ENCODE peak calls at places on chromosomes 6 and 20, in six cellular contexts. X, L, T, F, R and N are unnamed samples.

GRCh38 chr6:33725222-33725621 is 13.7 kb upstream of the UQCC2 start:
- DNase-seq in X (no peak), F (no peak), L (no peak), R (no peak), T (no peak), N (no peak)

GRCh38 chr6:142773324-142773723 is 171.7 kb downstream of the HIVEP2 start:
- DNase-seq in T (no peak), R (no peak), F (no peak), X (no peak), L (no peak), N (no peak)

GRCh38 chr20:57696401-57696961 is 13.3 kb downstream of the PMEPA1 start:
- DNase-seq in L (no peak), T (no peak), X (no peak), F (no peak), R (no peak), N (no peak)

GRCh38 chr6:108565893-108566292 is 5.2 kb downstream of the FOXO3 start:
- DNase-seq in L (no peak), T (no peak), X (no peak), R (peak; percentile 61), F (no peak), N (no peak)

GRCh38 chr6:147530132-147531060 is 21.9 kb downstream of the SAMD5 start:
- DNase-seq in R (no peak), X (no peak), F (no peak), T (no peak), L (no peak), N (no peak)

GRCh38 chr6:138977646-138978167 is 10.3 kb downstream of the REPS1 start:
- DNase-seq in L (no peak), T (no peak), R (no peak), F (no peak), X (no peak), N (no peak)

GRCh38 chr6:169398342-169399105 is 144.9 kb upstream of the THBS2 start:
- DNase-seq in X (no peak), F (no peak), R (no peak), T (no peak), L (no peak), N (no peak)

GRCh38 chr6:33886673-33887144 is 82.9 kb upstream of the MLN start:
- DNase-seq in L (no peak), X (no peak), R (peak; percentile 83), F (no peak), T (no peak), N (no peak)

GRCh38 chr6:19896580-19897010 is 59.4 kb downstream of the ID4 start:
- DNase-seq in T (no peak), L (no peak), F (no peak), R (no peak), X (no peak), N (peak; percentile 12)

GRCh38 chr6:41697902-41698349 is 37.5 kb downstream of the TFEB start:
- DNase-seq in R (no peak), F (no peak), X (no peak), L (no peak), T (no peak), N (no peak)